ENCODE peak calls at places on chromosomes 1 and 21, in six cellular contexts. V is iPS-NIHi11, N is mucosa of descending colon, P is nucleus accumbens, I is stromal cell of bone marrow, Y is upper lobe of right lung. Z is an unnamed sample.

GRCh38 chr1:213585402-213585801 is 402.4 kb upstream of the PROX1 start:
- DNase-seq in I (no peak), Y (no peak), N (no peak), V (no peak), P (no peak), Z (no peak)

GRCh38 chr1:75165264-75165663 is 31.1 kb downstream of the LHX8 start:
- DNase-seq in P (no peak), V (no peak), N (no peak), Y (no peak), I (no peak), Z (no peak)

GRCh38 chr21:18801468-18801867 is 397.9 kb upstream of the TMPRSS15 start:
- DNase-seq in V (no peak), P (no peak), N (no peak), Y (no peak), I (no peak), Z (no peak)

GRCh38 chr1:25616932-25617625 is 488 bp downstream of the MAN1C1 start:
- DNase-seq in V (peak), N (peak), P (no peak), Y (peak), I (no peak), Z (no peak)

GRCh38 chr1:22050330-22050729 is 2.2 kb upstream of the CDC42 start:
- DNase-seq in P (no peak), I (no peak), N (no peak), Y (peak), V (no peak), Z (peak)

GRCh38 chr1:10706514-10706913 is 89.9 kb downstream of the CASZ1 start:
- DNase-seq in I (no peak), P (no peak), V (no peak), N (no peak), Y (no peak), Z (no peak)

GRCh38 chr21:45640001-45640887 is 3.3 kb upstream of the PCBP3 start:
- DNase-seq in N (no peak), V (no peak), I (no peak), P (no peak), Y (no peak), Z (peak)

GRCh38 chr1:8266436-8267165 is 51.3 kb upstream of the SLC45A1 start:
- DNase-seq in N (no peak), P (no peak), I (no peak), Y (no peak), V (no peak), Z (no peak)

GRCh38 chr1:41811051-41811795 is 107.5 kb downstream of the HIVEP3 start:
- DNase-seq in I (no peak), V (no peak), Y (no peak), N (no peak), P (no peak), Z (no peak)

Z was measured in mesenteric fat pad.